ENCODE peak calls at places on chromosome 7, in seven cellular contexts. One of them, this sample, is unnamed.

GRCh38 chr7:20350518-20350951 is 19.8 kb downstream of the ITGB8 start:
- DNase-seq in H1: no peak
- DNase-seq in K562: no peak
- DNase-seq in HCT116: no peak
- DNase-seq in GM12878: no peak
- DNase-seq in SK-N-SH: peak; percentile 19
- DNase-seq in HepG2: no peak
- DNase-seq in this sample: no peak

GRCh38 chr7:124020060-124020459 is 12.8 kb downstream of the TMEM229A start:
- DNase-seq in H1: no peak
- DNase-seq in K562: no peak
- DNase-seq in HCT116: no peak
- DNase-seq in GM12878: no peak
- DNase-seq in SK-N-SH: no peak
- DNase-seq in HepG2: no peak
- DNase-seq in this sample: no peak

GRCh38 chr7:90383879-90384278 is 19.4 kb upstream of the CLDN12 start:
- DNase-seq in H1: no peak
- DNase-seq in K562: no peak
- DNase-seq in HCT116: no peak
- DNase-seq in GM12878: no peak
- DNase-seq in SK-N-SH: no peak
- DNase-seq in HepG2: no peak
- DNase-seq in this sample: no peak

GRCh38 chr7:128035712-128036111 is 4.5 kb upstream of the LRRC4 start:
- DNase-seq in H1: no peak
- DNase-seq in K562: peak; percentile 51
- DNase-seq in HCT116: no peak
- DNase-seq in GM12878: no peak
- DNase-seq in SK-N-SH: peak; percentile 74
- DNase-seq in HepG2: peak; percentile 21
- DNase-seq in this sample: no peak

GRCh38 chr7:887488-887820 is 11.1 kb downstream of the GET4 start:
- DNase-seq in H1: no peak
- DNase-seq in K562: no peak
- DNase-seq in HCT116: no peak
- DNase-seq in GM12878: no peak
- DNase-seq in SK-N-SH: no peak
- DNase-seq in HepG2: no peak
- DNase-seq in this sample: no peak

GRCh38 chr7:71710442-71710841 is 578.5 kb downstream of the GALNT17 start:
- DNase-seq in H1: no peak
- DNase-seq in K562: no peak
- DNase-seq in HCT116: no peak
- DNase-seq in GM12878: no peak
- DNase-seq in SK-N-SH: no peak
- DNase-seq in HepG2: no peak
- DNase-seq in this sample: no peak

GRCh38 chr7:150398108-150398964 is 19.2 kb downstream of the ZNF775 start:
- DNase-seq in H1: no peak
- DNase-seq in K562: no peak
- DNase-seq in HCT116: no peak
- DNase-seq in GM12878: no peak
- DNase-seq in SK-N-SH: no peak
- DNase-seq in HepG2: no peak
- DNase-seq in this sample: no peak

GRCh38 chr7:50307368-50308012 is 3.0 kb downstream of the IKZF1 start:
- DNase-seq in H1: no peak
- DNase-seq in K562: peak; percentile 53
- DNase-seq in HCT116: no peak
- DNase-seq in GM12878: no peak
- DNase-seq in SK-N-SH: no peak
- DNase-seq in HepG2: no peak
- DNase-seq in this sample: no peak

GRCh38 chr7:6015917-6016652 is 7.0 kb downstream of the AIMP2 start:
- DNase-seq in H1: no peak
- DNase-seq in K562: no peak
- DNase-seq in HCT116: no peak
- DNase-seq in GM12878: no peak
- DNase-seq in SK-N-SH: no peak
- DNase-seq in HepG2: no peak
- DNase-seq in this sample: peak; percentile 58

GRCh38 chr7:148914208-148914777 is 30.2 kb upstream of the EZH2 start:
- DNase-seq in H1: no peak
- DNase-seq in K562: peak; percentile 60
- DNase-seq in HCT116: peak; percentile 71
- DNase-seq in GM12878: no peak
- DNase-seq in SK-N-SH: no peak
- DNase-seq in HepG2: no peak
- DNase-seq in this sample: no peak

GRCh38 chr7:116981887-116982430 is 28.7 kb downstream of the ST7 start:
- DNase-seq in H1: no peak
- DNase-seq in K562: no peak
- DNase-seq in HCT116: no peak
- DNase-seq in GM12878: no peak
- DNase-seq in SK-N-SH: no peak
- DNase-seq in HepG2: no peak
- DNase-seq in this sample: no peak

GRCh38 chr7:115678049-115678982 is 352.2 kb downstream of the TFEC start:
- DNase-seq in H1: no peak
- DNase-seq in K562: no peak
- DNase-seq in HCT116: no peak
- DNase-seq in GM12878: no peak
- DNase-seq in SK-N-SH: no peak
- DNase-seq in HepG2: peak; percentile 93
- DNase-seq in this sample: no peak

GRCh38 chr7:91632234-91632947 is 248.1 kb downstream of the MTERF1 start:
- DNase-seq in H1: no peak
- DNase-seq in K562: no peak
- DNase-seq in HCT116: no peak
- DNase-seq in GM12878: no peak
- DNase-seq in SK-N-SH: no peak
- DNase-seq in HepG2: no peak
- DNase-seq in this sample: no peak

GRCh38 chr7:94908204-94909022 is 1.0 kb downstream of the PPP1R9A start:
- DNase-seq in H1: peak; percentile 77
- DNase-seq in K562: no peak
- DNase-seq in HCT116: peak; percentile 16
- DNase-seq in GM12878: no peak
- DNase-seq in SK-N-SH: peak; percentile 64
- DNase-seq in HepG2: peak; percentile 54
- DNase-seq in this sample: peak; percentile 46

GRCh38 chr7:1290262-1291039 is 57.8 kb downstream of the UNCX start:
- DNase-seq in H1: peak; percentile 69
- DNase-seq in K562: no peak
- DNase-seq in HCT116: no peak
- DNase-seq in GM12878: no peak
- DNase-seq in SK-N-SH: no peak
- DNase-seq in HepG2: no peak
- DNase-seq in this sample: peak; percentile 75

GRCh38 chr7:150372271-150373048 is 3.8 kb downstream of the REPIN1 start:
- DNase-seq in H1: no peak
- DNase-seq in K562: no peak
- DNase-seq in HCT116: no peak
- DNase-seq in GM12878: no peak
- DNase-seq in SK-N-SH: no peak
- DNase-seq in HepG2: no peak
- DNase-seq in this sample: no peak

GRCh38 chr7:148535227-148535626 is 55.3 kb upstream of the C7orf33 start:
- DNase-seq in H1: no peak
- DNase-seq in K562: peak; percentile 29
- DNase-seq in HCT116: no peak
- DNase-seq in GM12878: no peak
- DNase-seq in SK-N-SH: peak; percentile 55
- DNase-seq in HepG2: no peak
- DNase-seq in this sample: peak; percentile 46

GRCh38 chr7:105016083-105017075 is 2.4 kb downstream of the KMT2E start:
- DNase-seq in H1: no peak
- DNase-seq in K562: no peak
- DNase-seq in HCT116: no peak
- DNase-seq in GM12878: no peak
- DNase-seq in SK-N-SH: no peak
- DNase-seq in HepG2: no peak
- DNase-seq in this sample: no peak

GRCh38 chr7:26179826-26180497 is 20.6 kb downstream of the HNRNPA2B1 start:
- DNase-seq in H1: no peak
- DNase-seq in K562: no peak
- DNase-seq in HCT116: no peak
- DNase-seq in GM12878: no peak
- DNase-seq in SK-N-SH: no peak
- DNase-seq in HepG2: no peak
- DNase-seq in this sample: no peak

GRCh38 chr7:94174956-94175355 is 170.8 kb upstream of the BET1 start:
- DNase-seq in H1: no peak
- DNase-seq in K562: no peak
- DNase-seq in HCT116: no peak
- DNase-seq in GM12878: no peak
- DNase-seq in SK-N-SH: no peak
- DNase-seq in HepG2: no peak
- DNase-seq in this sample: no peak

GRCh38 chr7:95246935-95247370 is 77.4 kb downstream of the PON1 start:
- DNase-seq in H1: peak; percentile 51
- DNase-seq in K562: peak; percentile 45
- DNase-seq in HCT116: peak; percentile 54
- DNase-seq in GM12878: peak; percentile 5
- DNase-seq in SK-N-SH: peak; percentile 55
- DNase-seq in HepG2: peak; percentile 54
- DNase-seq in this sample: peak; percentile 36

GRCh38 chr7:145106001-145106400 is 270.1 kb upstream of the TPK1 start:
- DNase-seq in H1: no peak
- DNase-seq in K562: no peak
- DNase-seq in HCT116: no peak
- DNase-seq in GM12878: no peak
- DNase-seq in SK-N-SH: no peak
- DNase-seq in HepG2: no peak
- DNase-seq in this sample: no peak

GRCh38 chr7:108024538-108024937 is 21.6 kb upstream of the LAMB1 start:
- DNase-seq in H1: no peak
- DNase-seq in K562: no peak
- DNase-seq in HCT116: no peak
- DNase-seq in GM12878: no peak
- DNase-seq in SK-N-SH: no peak
- DNase-seq in HepG2: no peak
- DNase-seq in this sample: no peak
- TF ChIP-seq JUND in H1: no peak
- TF ChIP-seq JUND in K562: no peak
- TF ChIP-seq JUND in HCT116: no peak
- TF ChIP-seq JUND in GM12878: no peak
- TF ChIP-seq JUND in SK-N-SH: no peak
- TF ChIP-seq JUND in HepG2: no peak
- TF ChIP-seq JUND in this sample: no peak

GRCh38 chr7:17168399-17168798 is 130.1 kb upstream of the AHR start:
- DNase-seq in H1: no peak
- DNase-seq in K562: no peak
- DNase-seq in HCT116: no peak
- DNase-seq in GM12878: no peak
- DNase-seq in SK-N-SH: no peak
- DNase-seq in HepG2: no peak
- DNase-seq in this sample: no peak
- TF ChIP-seq JUND in H1: no peak
- TF ChIP-seq JUND in K562: no peak
- TF ChIP-seq JUND in HCT116: no peak
- TF ChIP-seq JUND in GM12878: no peak
- TF ChIP-seq JUND in SK-N-SH: no peak
- TF ChIP-seq JUND in HepG2: no peak
- TF ChIP-seq JUND in this sample: no peak

GRCh38 chr7:101953248-101953819 is 135.9 kb downstream of the CUX1 start:
- DNase-seq in H1: no peak
- DNase-seq in K562: no peak
- DNase-seq in HCT116: peak; percentile 23
- DNase-seq in GM12878: peak; percentile 48
- DNase-seq in SK-N-SH: peak; percentile 81
- DNase-seq in HepG2: no peak
- DNase-seq in this sample: no peak
- TF ChIP-seq JUND in H1: no peak
- TF ChIP-seq JUND in K562: no peak
- TF ChIP-seq JUND in HCT116: no peak
- TF ChIP-seq JUND in GM12878: peak; percentile 70
- TF ChIP-seq JUND in SK-N-SH: no peak
- TF ChIP-seq JUND in HepG2: no peak
- TF ChIP-seq JUND in this sample: no peak

DNA sequence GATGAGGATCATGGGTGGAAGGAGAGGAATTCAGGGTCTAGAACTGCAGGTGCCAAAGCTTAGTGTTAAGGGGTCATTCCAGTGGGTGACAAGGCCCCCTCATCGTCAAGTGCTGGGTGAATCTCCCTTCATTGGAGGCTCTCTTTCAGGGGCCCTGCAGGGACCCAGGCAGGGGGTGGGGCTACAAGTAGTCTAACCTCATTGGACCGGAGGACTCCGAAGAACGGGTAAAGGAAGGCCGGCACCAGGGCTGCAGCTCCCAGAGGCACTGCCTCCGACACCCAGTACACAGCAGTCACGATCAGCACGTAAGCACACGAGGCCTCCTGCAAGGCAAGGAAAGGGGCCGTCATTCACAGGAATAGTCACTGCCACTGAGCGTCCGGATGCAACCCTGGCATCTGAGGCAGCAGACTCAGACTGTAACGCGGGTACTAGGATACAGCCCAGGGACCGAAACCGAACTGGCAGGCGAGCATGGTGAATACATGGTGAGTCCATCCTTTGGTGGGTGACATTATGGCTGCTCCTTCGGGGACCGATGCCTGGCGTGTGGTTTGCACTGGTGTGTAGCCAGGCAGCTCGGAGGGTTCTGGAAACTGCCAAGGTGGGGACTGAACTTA is 6.7 kb downstream of the SLC13A4 start:
- DNase-seq in H1: no peak
- DNase-seq in K562: no peak
- DNase-seq in HCT116: no peak
- DNase-seq in GM12878: no peak
- DNase-seq in SK-N-SH: no peak
- DNase-seq in HepG2: no peak
- DNase-seq in this sample: no peak
- TF ChIP-seq JUND in H1: no peak
- TF ChIP-seq JUND in K562: no peak
- TF ChIP-seq JUND in HCT116: no peak
- TF ChIP-seq JUND in GM12878: no peak
- TF ChIP-seq JUND in SK-N-SH: no peak
- TF ChIP-seq JUND in HepG2: no peak
- TF ChIP-seq JUND in this sample: no peak